ENCODE peak calls at places on chromosomes 3 and 15, in five cellular contexts. X is fibroblast of pulmonary artery, J is epithelial cell of esophagus, K is tibial artery, I is omental fat pad. U is an unnamed sample.
A peak's percentile ranks its signal among the peaks of the same experiment; 100 is the strongest.

GRCh38 chr3:144129536-144130214 is 158.1 kb downstream of the DIPK2A start:
- DNase-seq in X (no peak), J (peak; percentile 29), K (no peak), I (no peak), U (no peak)

GRCh38 chr3:64462203-64463120 is 225.3 kb downstream of the ADAMTS9 start:
- DNase-seq in X (peak; percentile 78), J (no peak), K (no peak), I (no peak), U (no peak)

GRCh38 chr15:39125904-39126303 is 455.0 kb upstream of the THBS1 start:
- DNase-seq in X (peak; percentile 69), J (peak; percentile 70), K (no peak), I (no peak), U (no peak)

GRCh38 chr15:64842986-64843561 is 1.4 kb downstream of the PLEKHO2 start:
- DNase-seq in X (peak; percentile 74), J (no peak), K (peak; percentile 84), I (no peak), U (peak; percentile 80)

GRCh38 chr15:92809880-92810361 is 90.2 kb upstream of the CHD2 start:
- DNase-seq in X (peak; percentile 58), J (peak; percentile 53), K (no peak), I (no peak), U (peak; percentile 62)

GRCh38 chr3:160616721-160617120 is 51.4 kb upstream of the KPNA4 start:
- DNase-seq in X (peak; percentile 42), J (peak; percentile 70), K (no peak), I (no peak), U (no peak)

GRCh38 chr15:98801234-98801561 is 152.9 kb downstream of the IGF1R start:
- DNase-seq in X (no peak), J (no peak), K (no peak), I (no peak), U (no peak)

GRCh38 chr3:129651316-129652202 is 45.1 kb upstream of the PLXND1 start:
- DNase-seq in X (peak; percentile 74), J (peak; percentile 67), K (no peak), I (no peak), U (no peak)

GRCh38 chr3:19147905-19148767 is at the start of gene KCNH8:
- DNase-seq in X (no peak), J (no peak), K (peak; percentile 59), I (no peak), U (peak; percentile 39)

GRCh38 chr3:125398952-125399351 is 23.8 kb upstream of the ZNF148 start:
- DNase-seq in X (no peak), J (peak; percentile 51), K (no peak), I (no peak), U (no peak)

GRCh38 chr15:83747050-83747717 is 93.3 kb downstream of the ADAMTSL3 start:
- DNase-seq in X (peak; percentile 66), J (peak; percentile 58), K (peak; percentile 73), I (no peak), U (no peak)

DNA sequence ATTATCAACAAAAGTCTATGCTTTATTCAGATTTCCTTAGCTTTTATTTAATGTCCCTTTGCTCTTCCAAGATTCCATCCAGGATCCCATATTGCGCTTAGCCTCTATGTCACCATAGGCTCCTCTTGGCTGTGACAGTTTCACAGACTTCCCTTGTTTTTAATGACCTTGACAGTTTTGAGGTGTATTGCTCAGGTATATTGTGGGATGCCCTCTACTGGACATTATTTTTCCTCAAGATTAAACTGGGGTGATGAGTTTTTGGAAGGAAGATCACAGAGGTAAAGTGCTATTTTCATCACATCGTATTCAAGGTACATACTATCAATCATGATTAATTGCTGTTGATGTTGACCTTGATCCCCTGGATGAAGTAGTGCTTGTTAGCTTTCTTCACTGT is 99.1 kb upstream of the SMAD3 start:
- DNase-seq in X (no peak), J (peak; percentile 38), K (no peak), I (no peak), U (no peak)
- TF ChIP-seq CTCF in X (peak; percentile 21), J (peak; percentile 34), K (no peak), I (no peak), U (no peak)

GRCh38 chr3:39385456-39386098 is 2.4 kb downstream of the SLC25A38 start:
- DNase-seq in X (no peak), J (no peak), K (no peak), I (no peak), U (no peak)

GRCh38 chr3:39384665-39385000 is 1.5 kb downstream of the SLC25A38 start:
- DNase-seq in X (no peak), J (no peak), K (no peak), I (no peak), U (no peak)

GRCh38 chr3:39381432-39381831 is 1.7 kb upstream of the SLC25A38 start:
- DNase-seq in X (no peak), J (no peak), K (no peak), I (no peak), U (no peak)

GRCh38 chr3:39383913-39384664 is 919 bp downstream of the SLC25A38 start:
- DNase-seq in X (peak; percentile 92), J (peak; percentile 96), K (peak; percentile 98), I (peak; percentile 82), U (peak; percentile 88)

GRCh38 chr3:39383190-39383912 is at the start of gene SLC25A38:
- DNase-seq in X (peak; percentile 89), J (peak; percentile 90), K (peak; percentile 88), I (peak; percentile 46), U (peak; percentile 48)
- TF ChIP-seq CTCF in X (peak; percentile 36), J (peak; percentile 36), K (no peak), I (no peak), U (peak; percentile 22)

GRCh38 chr15:85414495-85414894 is 34.1 kb downstream of the AKAP13 start:
- DNase-seq in X (peak; percentile 61), J (peak; percentile 40), K (no peak), I (no peak), U (no peak)
- TF ChIP-seq CTCF in X (peak; percentile 21), J (peak; percentile 6), K (peak; percentile 15), I (no peak), U (peak; percentile 66)

GRCh38 chr3:194838236-194838635 is 152.6 kb downstream of the FAM43A start:
- DNase-seq in X (no peak), J (no peak), K (no peak), I (no peak), U (no peak)

GRCh38 chr3:194841515-194841841 is 155.8 kb downstream of the FAM43A start:
- DNase-seq in X (no peak), J (no peak), K (no peak), I (no peak), U (no peak)

GRCh38 chr3:194836676-194837075 is 151.0 kb downstream of the FAM43A start:
- DNase-seq in X (no peak), J (no peak), K (no peak), I (no peak), U (no peak)

GRCh38 chr3:194840661-194841514 is 155.2 kb downstream of the FAM43A start:
- DNase-seq in X (peak; percentile 83), J (peak; percentile 24), K (no peak), I (no peak), U (no peak)

DNA sequence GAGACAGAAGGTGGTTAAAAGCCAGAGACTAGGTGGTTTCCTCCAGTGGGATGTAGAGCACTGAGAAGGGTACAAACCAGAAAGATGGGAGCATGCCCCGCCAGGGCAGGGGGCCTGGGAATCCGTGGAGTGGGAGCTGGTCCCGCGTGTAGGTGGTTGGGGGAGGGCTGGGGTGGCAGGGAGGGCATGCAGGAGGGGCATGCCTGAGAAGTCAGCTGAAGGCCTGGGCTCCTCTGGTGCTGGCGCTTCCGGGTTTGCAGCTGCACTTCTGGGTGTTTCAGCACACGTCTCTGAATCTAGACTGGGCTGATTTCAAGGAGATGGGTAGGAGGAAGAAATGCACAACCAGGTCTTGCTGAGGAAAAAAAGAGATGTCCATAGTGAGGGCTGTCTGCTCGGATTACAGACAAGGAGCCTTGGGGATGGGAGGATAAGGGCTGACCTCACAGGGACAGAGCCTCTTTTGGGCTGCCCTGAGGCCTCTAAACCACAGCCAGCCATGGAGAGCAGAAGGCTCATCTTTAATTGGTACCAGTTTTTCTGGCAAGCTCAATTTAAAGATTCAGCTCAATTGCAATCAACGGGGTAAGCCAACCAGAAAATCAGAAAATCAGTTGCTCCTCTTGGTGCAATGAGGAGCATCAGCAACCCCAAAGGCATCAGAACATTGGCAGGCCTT is 151.9 kb downstream of the FAM43A start:
- DNase-seq in X (no peak), J (no peak), K (no peak), I (no peak), U (no peak)
- TF ChIP-seq CTCF in X (no peak), J (no peak), K (no peak), I (no peak), U (no peak)

U was measured in CD14-positive monocyte.